ENCODE peak calls at places on chromosomes 1 and 21, in seven cellular contexts. D is fibroblast of lung, I is neural progenitor cell, G is mesendoderm, V is MM.1S, J is SK-N-SH, N is mammary epithelial cell. H is an unnamed sample.
A peak's percentile ranks its signal among the peaks of the same experiment; 100 is the strongest.

GRCh38 chr1:33363470-33363861 is 42.6 kb upstream of the A3GALT2 start:
- DNase-seq in V (no peak), D (no peak), G (no peak), J (no peak), I (peak; percentile 83), N (no peak), H (no peak)

GRCh38 chr1:78722521-78722920 is 72.9 kb downstream of the IFI44 start:
- DNase-seq in G (no peak), N (no peak), V (no peak), I (no peak), J (no peak), D (peak; percentile 25), H (no peak)

GRCh38 chr1:117928881-117929339 is 511 bp downstream of the GDAP2 start:
- DNase-seq in N (peak; percentile 55), G (peak; percentile 83), V (peak; percentile 35), I (peak; percentile 82), J (peak; percentile 64), D (peak; percentile 61), H (peak; percentile 70)

GRCh38 chr1:178953034-178953433 is 72.7 kb upstream of the FAM20B start:
- DNase-seq in G (no peak), V (no peak), N (no peak), J (no peak), D (no peak), I (no peak), H (no peak)

GRCh38 chr21:38228115-38228514 is 28.7 kb upstream of the KCNJ15 start:
- DNase-seq in J (no peak), D (no peak), I (no peak), G (peak; percentile 73), V (no peak), N (peak; percentile 74), H (no peak)

GRCh38 chr1:15676688-15677661 is 7.1 kb upstream of the PLEKHM2 start:
- DNase-seq in I (no peak), G (peak; percentile 94), D (no peak), N (no peak), J (no peak), V (no peak), H (no peak)

GRCh38 chr21:35381743-35382310 is 332.7 kb upstream of the RUNX1 start:
- DNase-seq in I (no peak), G (no peak), D (no peak), J (no peak), V (no peak), N (no peak), H (no peak)

GRCh38 chr21:45909238-45909785 is 72.3 kb upstream of the COL6A1 start:
- DNase-seq in J (no peak), V (no peak), N (no peak), G (no peak), D (no peak), I (no peak), H (no peak)

GRCh38 chr1:112575154-112575804 is 43.7 kb downstream of the ST7L start:
- DNase-seq in I (no peak), V (no peak), J (no peak), N (peak; percentile 68), D (peak; percentile 95), G (no peak), H (peak; percentile 45)

GRCh38 chr21:46080171-46081021 is 17.5 kb upstream of the COL6A2 start:
- DNase-seq in G (no peak), J (peak; percentile 84), I (no peak), D (no peak), N (no peak), V (no peak), H (no peak)

GRCh38 chr1:166253076-166253779 is 86.4 kb upstream of the FAM78B start:
- DNase-seq in V (no peak), D (peak; percentile 11), I (no peak), J (no peak), G (no peak), N (no peak), H (no peak)

GRCh38 chr1:46166521-46167462 is 8.1 kb upstream of the TSPAN1 start:
- DNase-seq in N (no peak), J (peak; percentile 14), D (no peak), G (no peak), I (peak; percentile 33), V (no peak), H (peak; percentile 37)

GRCh38 chr1:68347415-68347814 is 102.3 kb downstream of the RPE65 start:
- DNase-seq in N (no peak), D (no peak), J (no peak), V (peak; percentile 88), G (no peak), I (no peak), H (no peak)

GRCh38 chr1:3898994-3899775 is 887 bp downstream of the C1orf174 start:
- DNase-seq in G (peak; percentile 44), J (no peak), V (peak; percentile 6), D (no peak), I (no peak), N (peak; percentile 4), H (peak; percentile 12)
- H3K9ac ChIP-seq in G (peak overlapping the region; percentile 90), J (peak overlapping the region; percentile 96), V (peak overlapping the region; percentile 99), D (peak overlapping the region; percentile 90), I (peak overlapping the region; percentile 70), N (peak overlapping the region; percentile 79), H (peak overlapping the region; percentile 88)

DNA sequence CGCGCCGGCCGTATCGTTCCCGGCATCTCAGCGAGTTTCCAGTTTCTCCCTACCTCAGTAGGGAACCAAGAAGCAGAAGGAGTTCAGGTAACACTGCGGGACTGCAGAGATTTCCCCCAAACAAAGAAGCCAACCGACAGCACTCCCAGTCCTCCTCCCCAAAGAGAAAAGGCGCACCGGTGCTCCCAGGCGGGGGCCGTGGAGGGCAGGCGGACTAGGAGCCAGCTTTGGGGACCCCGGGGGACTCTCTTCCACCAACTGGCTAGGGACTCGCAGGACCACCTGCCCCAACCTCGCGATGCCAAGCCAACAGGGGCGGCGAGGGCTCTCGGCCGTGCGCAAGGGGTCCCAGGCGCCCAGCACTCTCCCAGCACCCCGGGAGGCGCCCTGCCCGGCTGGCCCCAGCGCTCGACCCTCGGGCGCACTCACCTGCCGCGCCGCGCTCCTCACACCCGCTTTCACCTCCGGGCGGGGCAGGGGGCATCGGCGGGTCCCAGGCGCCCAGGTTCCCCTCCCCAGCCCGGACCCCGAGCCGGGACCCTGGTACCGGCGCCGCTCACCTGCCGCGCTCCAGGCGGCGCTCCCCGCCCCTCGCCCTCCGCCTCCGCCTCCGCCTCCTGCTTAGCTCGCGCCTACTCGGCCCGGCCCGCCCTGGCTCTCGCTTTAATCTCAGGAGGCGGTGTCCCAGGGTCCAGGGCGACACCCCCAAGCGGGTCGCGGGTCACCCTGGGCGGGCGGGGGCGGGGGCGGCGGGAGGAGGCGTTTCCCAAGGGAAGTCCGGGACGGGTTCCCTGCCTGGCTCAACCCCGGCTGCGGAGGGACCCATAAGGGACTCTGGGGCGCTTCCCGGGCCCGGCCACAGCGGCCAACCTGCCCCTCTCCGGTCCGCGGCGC is at the start of gene TMPRSS2:
- DNase-seq in V (no peak), D (no peak), G (peak; percentile 61), J (no peak), N (peak; percentile 17), I (peak; percentile 72), H (no peak)
- H3K4me3 ChIP-seq in V (peak within 1 kb of the TSS; percentile 35), D (no peak within 1 kb of the TSS), G (peak within 1 kb of the TSS; percentile 26), J (no peak within 1 kb of the TSS), N (no peak within 1 kb of the TSS), I (peak within 1 kb of the TSS; percentile 68), H (no peak within 1 kb of the TSS)

DNA sequence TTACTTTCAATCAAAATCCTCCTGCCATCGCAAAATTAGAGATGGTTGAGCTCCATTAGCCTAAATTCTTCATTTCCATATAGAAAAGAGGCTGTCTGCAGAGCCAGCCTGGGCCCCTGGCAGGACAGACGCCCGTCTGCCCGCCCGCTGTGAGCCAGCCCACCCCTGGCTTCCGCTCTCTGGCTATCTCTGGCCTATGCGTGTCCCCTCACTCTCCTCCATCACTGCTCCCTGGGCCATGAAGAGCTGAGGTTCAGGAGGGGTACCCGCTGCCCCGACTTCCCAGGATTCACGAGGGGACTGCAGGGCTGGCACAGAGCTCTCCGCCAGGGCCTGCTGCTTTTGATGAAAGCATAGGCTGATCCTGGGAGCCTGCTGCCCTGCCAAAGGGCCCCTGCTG is 117.6 kb downstream of the CASZ1 start:
- DNase-seq in V (no peak), N (no peak), I (no peak), D (no peak), G (no peak), J (peak; percentile 63), H (no peak)
- H3K79me2 ChIP-seq in V (no peaks in the 10 kb centered on the region), N (peaks cover 8% of the 10 kb centered on the region), I (no peaks in the 10 kb centered on the region), D (no peaks in the 10 kb centered on the region), G (no peaks in the 10 kb centered on the region), J (no peaks in the 10 kb centered on the region), H (no peaks in the 10 kb centered on the region)

DNA sequence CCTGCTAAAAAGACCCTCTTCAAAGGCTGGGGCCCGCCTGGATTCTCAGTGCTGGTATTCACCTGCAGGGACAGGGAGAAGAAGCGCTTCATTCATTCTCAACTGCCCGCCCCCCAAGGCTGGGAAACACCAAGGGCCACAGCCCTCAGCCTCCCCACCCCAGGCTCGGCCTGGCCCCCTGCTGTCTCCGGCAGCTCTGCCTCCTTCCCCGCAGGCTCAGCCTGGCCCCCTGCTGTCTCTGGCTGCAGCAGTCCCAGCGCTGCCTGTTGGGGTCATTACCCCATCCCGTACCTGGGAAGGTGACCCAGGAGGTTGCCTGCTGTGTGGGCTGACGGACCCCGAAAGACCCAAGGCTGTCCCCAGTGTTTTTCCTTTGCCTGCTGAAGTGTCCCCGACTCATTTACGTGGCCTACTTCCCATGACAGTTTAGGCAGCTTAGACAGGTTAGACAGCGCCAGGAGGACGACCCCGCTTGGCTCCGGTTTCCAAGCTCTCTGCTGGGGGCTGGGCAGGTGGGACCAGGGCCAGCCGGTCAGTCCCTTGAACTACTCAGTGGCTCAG is 22.9 kb upstream of the CLSTN1 start:
- DNase-seq in J (no peak), N (no peak), D (no peak), G (no peak), V (no peak), I (peak; percentile 41), H (no peak)
- H3K9ac ChIP-seq in J (no peak overlapping the region), N (no peak overlapping the region), D (no peak overlapping the region), G (no peak overlapping the region), V (no peak overlapping the region), I (no peak overlapping the region), H (no peak overlapping the region)